ENCODE peak calls at places on chromosome 20, in six cellular contexts. M is AG04450, E is dorsolateral prefrontal cortex, P is mammary epithelial cell, D is RPMI7951, V is lower leg skin. A is an unnamed sample.

GRCh38 chr20:44279228-44279627 is 31.8 kb downstream of the FITM2 start:
- DNase-seq in M (peak; percentile 15), E (no peak), P (peak; percentile 24), D (peak; percentile 86), V (no peak), A (no peak)

GRCh38 chr20:2800590-2801458 is at the start of gene CPXM1:
- DNase-seq in M (no peak), E (no peak), P (no peak), D (no peak), V (no peak), A (no peak)

GRCh38 chr20:32589256-32589655 is 4.1 kb upstream of the NOL4L start:
- DNase-seq in M (no peak), E (no peak), P (peak; percentile 57), D (peak; percentile 58), V (no peak), A (no peak)

GRCh38 chr20:63498950-63499332 is at the start of gene EEF1A2:
- DNase-seq in M (no peak), E (peak; percentile 65), P (no peak), D (no peak), V (no peak), A (peak; percentile 52)

GRCh38 chr20:60345106-60345505 is 386.9 kb downstream of the CDH26 start:
- DNase-seq in M (no peak), E (no peak), P (no peak), D (no peak), V (no peak), A (no peak)

GRCh38 chr20:47156431-47156841 is 200.1 kb downstream of the ZMYND8 start:
- DNase-seq in M (no peak), E (no peak), P (no peak), D (no peak), V (no peak), A (no peak)

GRCh38 chr20:61806314-61806713 is 259.4 kb downstream of the TAF4 start:
- DNase-seq in M (no peak), E (no peak), P (no peak), D (no peak), V (no peak), A (no peak)

GRCh38 chr20:15475483-15475882 is 1097.8 kb downstream of the KIF16B start:
- DNase-seq in M (no peak), E (no peak), P (peak; percentile 43), D (peak; percentile 37), V (peak; percentile 40), A (no peak)

GRCh38 chr20:17504326-17504897 is 26.8 kb downstream of the BFSP1 start:
- DNase-seq in M (no peak), E (no peak), P (no peak), D (peak; percentile 9), V (no peak), A (no peak)

GRCh38 chr20:49712918-49713778 is 530 bp downstream of the B4GALT5 start:
- DNase-seq in M (no peak), E (peak; percentile 34), P (no peak), D (peak; percentile 47), V (no peak), A (peak; percentile 21)

GRCh38 chr20:33531047-33531877 is 41.4 kb downstream of the CBFA2T2 start:
- DNase-seq in M (no peak), E (no peak), P (no peak), D (peak; percentile 51), V (no peak), A (no peak)

GRCh38 chr20:35269055-35269781 is 8.7 kb downstream of the MMP24OS start:
- DNase-seq in M (no peak), E (peak; percentile 66), P (peak; percentile 50), D (peak; percentile 64), V (no peak), A (peak; percentile 54)

GRCh38 chr20:49989234-49990065 is 6.7 kb downstream of the SNAI1 start:
- DNase-seq in M (peak; percentile 59), E (no peak), P (no peak), D (peak; percentile 90), V (peak; percentile 59), A (no peak)

GRCh38 chr20:63834545-63834880 is 3.4 kb upstream of the ZBTB46 start:
- DNase-seq in M (no peak), E (no peak), P (no peak), D (no peak), V (no peak), A (no peak)

GRCh38 chr20:7790189-7790588 is 150.1 kb downstream of the HAO1 start:
- DNase-seq in M (no peak), E (no peak), P (peak; percentile 68), D (peak; percentile 75), V (no peak), A (no peak)

GRCh38 chr20:24643731-24644130 is 174.3 kb downstream of the SYNDIG1 start:
- DNase-seq in M (no peak), E (no peak), P (no peak), D (no peak), V (no peak), A (no peak)

GRCh38 chr20:60057123-60057865 is 99.1 kb downstream of the CDH26 start:
- DNase-seq in M (no peak), E (peak; percentile 73), P (peak; percentile 65), D (peak; percentile 62), V (peak; percentile 54), A (peak; percentile 76)

GRCh38 chr20:33689973-33690372 is 3.8 kb upstream of the E2F1 start:
- DNase-seq in M (no peak), E (no peak), P (no peak), D (peak; percentile 92), V (no peak), A (no peak)

GRCh38 chr20:58721951-58722371 is 29.4 kb downstream of the NPEPL1 start:
- DNase-seq in M (no peak), E (peak; percentile 28), P (no peak), D (peak; percentile 26), V (peak; percentile 53), A (no peak)

GRCh38 chr20:44222969-44223368 is 12.4 kb upstream of the OSER1 start:
- DNase-seq in M (no peak), E (no peak), P (no peak), D (no peak), V (no peak), A (no peak)

GRCh38 chr20:32159766-32160221 is 47.7 kb downstream of the PLAGL2 start:
- DNase-seq in M (no peak), E (no peak), P (no peak), D (no peak), V (no peak), A (no peak)

GRCh38 chr20:37072293-37073196 is 23.3 kb downstream of the RBL1 start:
- DNase-seq in M (no peak), E (no peak), P (no peak), D (no peak), V (no peak), A (no peak)

GRCh38 chr20:43431120-43431519 is 26.6 kb upstream of the SRSF6 start:
- DNase-seq in M (no peak), E (no peak), P (no peak), D (peak; percentile 19), V (no peak), A (no peak)

GRCh38 chr20:8394308-8394945 is 262.4 kb downstream of the PLCB1 start:
- DNase-seq in M (no peak), E (no peak), P (peak; percentile 26), D (peak; percentile 9), V (no peak), A (no peak)

GRCh38 chr20:25149986-25150385 is 45.5 kb upstream of the ENTPD6 start:
- DNase-seq in M (no peak), E (no peak), P (no peak), D (no peak), V (no peak), A (no peak)

GRCh38 chr20:2089447-2089846 is 12.2 kb upstream of the STK35 start:
- DNase-seq in M (no peak), E (no peak), P (no peak), D (no peak), V (no peak), A (no peak)

GRCh38 chr20:37276494-37277252 is 12.8 kb upstream of the MANBAL start:
- DNase-seq in M (peak; percentile 85), E (no peak), P (peak; percentile 66), D (peak; percentile 80), V (no peak), A (peak; percentile 26)